ENCODE peak calls at places on chromosome 3, in ten cellular contexts. J is endothelial cell of umbilical vein, I is A549, A is ovary, M is stomach, Q is sigmoid colon, K is tibial nerve, P is adrenal gland, E is transverse colon, W is heart left ventricle. H is an unnamed sample.
A peak's percentile ranks its signal among the peaks of the same experiment; 100 is the strongest.

GRCh38 chr3:11749486-11749885 is 97.2 kb downstream of the TAMM41 start:
- DNase-seq in P (no peak), A (no peak), W (no peak), J (no peak), K (no peak), Q (no peak), I (no peak), E (no peak), M (no peak), H (no peak)

GRCh38 chr3:157669403-157669802 is 166.2 kb upstream of the VEPH1 start:
- DNase-seq in K (no peak), A (no peak), I (no peak), W (no peak), J (no peak), E (no peak), Q (no peak), P (no peak), M (no peak), H (no peak)

GRCh38 chr3:179558742-179559364 is 3.9 kb upstream of the ACTL6A start:
- DNase-seq in I (peak; percentile 68), K (peak; percentile 66), Q (peak; percentile 80), J (peak; percentile 84), M (peak; percentile 56), P (peak; percentile 62), A (peak; percentile 50), W (peak; percentile 69), E (peak; percentile 50), H (peak; percentile 49)

GRCh38 chr3:155035553-155035952 is 44.6 kb upstream of the MME start:
- DNase-seq in E (no peak), P (no peak), W (no peak), A (no peak), Q (no peak), J (no peak), K (no peak), M (no peak), I (no peak), H (no peak)

GRCh38 chr3:178623666-178624255 is 87.5 kb downstream of the KCNMB2 start:
- DNase-seq in M (no peak), K (no peak), P (no peak), I (no peak), E (no peak), W (no peak), J (no peak), Q (no peak), A (peak; percentile 44), H (no peak)

GRCh38 chr3:134058728-134059601 is 29.2 kb upstream of the SLCO2A1 start:
- DNase-seq in A (no peak), M (peak; percentile 2), I (no peak), W (no peak), J (no peak), P (no peak), K (no peak), E (no peak), Q (no peak), H (peak; percentile 44)

GRCh38 chr3:58880182-58880581 is 169.6 kb downstream of the CFAP20DC start:
- DNase-seq in Q (no peak), I (no peak), A (no peak), E (no peak), P (no peak), K (no peak), M (no peak), J (peak; percentile 31), W (no peak), H (no peak)

GRCh38 chr3:12574131-12574530 is 17.2 kb downstream of the MKRN2 start:
- DNase-seq in W (no peak), J (no peak), P (no peak), K (no peak), I (no peak), M (no peak), Q (no peak), E (no peak), A (no peak), H (no peak)

GRCh38 chr3:14532691-14533456 is 7.3 kb downstream of the GRIP2 start:
- DNase-seq in M (peak; percentile 94), I (no peak), P (no peak), A (peak; percentile 48), E (peak; percentile 78), W (peak; percentile 64), K (no peak), J (no peak), Q (no peak), H (no peak)

GRCh38 chr3:42914771-42915515 is 9.0 kb downstream of the ZNF662 start:
- DNase-seq in Q (no peak), J (no peak), W (no peak), P (no peak), A (no peak), E (no peak), M (no peak), K (no peak), I (peak; percentile 5), H (no peak)

GRCh38 chr3:151766454-151766853 is 32.7 kb downstream of the AADACL2 start:
- DNase-seq in A (no peak), Q (no peak), K (no peak), W (no peak), E (no peak), I (peak; percentile 98), J (peak; percentile 85), P (no peak), M (no peak), H (no peak)

GRCh38 chr3:12141350-12141749 is 17.4 kb downstream of the TIMP4 start:
- DNase-seq in K (no peak), J (no peak), I (no peak), P (no peak), M (no peak), Q (no peak), E (no peak), W (no peak), A (no peak), H (no peak)

GRCh38 chr3:195810455-195810845 is 1.3 kb downstream of the MUC4 start:
- DNase-seq in M (no peak), A (no peak), E (no peak), K (no peak), P (no peak), W (no peak), J (no peak), I (no peak), Q (peak; percentile 40), H (no peak)

GRCh38 chr3:191290311-191291025 is 38.7 kb upstream of the CCDC50 start:
- DNase-seq in M (no peak), I (no peak), J (peak; percentile 8), W (no peak), E (no peak), A (no peak), P (no peak), K (no peak), Q (no peak), H (no peak)

DNA sequence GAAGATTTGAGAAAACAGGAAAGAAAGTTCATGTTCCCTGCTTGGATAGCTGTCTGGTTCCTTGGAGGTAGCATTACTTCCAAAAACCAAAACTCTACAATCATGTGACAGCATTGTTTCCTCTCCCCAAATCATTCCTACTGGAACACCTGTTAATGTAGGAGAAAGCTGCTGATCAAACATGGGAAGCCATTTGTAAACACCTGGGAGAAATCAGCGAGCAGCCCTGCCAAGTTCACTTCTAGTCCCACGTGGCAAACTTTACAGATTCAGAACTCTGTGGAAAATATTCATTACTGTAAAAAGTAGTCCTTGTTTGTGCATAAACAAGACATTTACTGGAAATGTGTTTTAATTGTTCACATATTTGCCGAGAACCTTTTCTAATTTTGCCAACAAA is 275.5 kb upstream of the AZI2 start:
- DNase-seq in J (no peak), K (no peak), I (no peak), M (peak; percentile 44), Q (no peak), A (no peak), W (no peak), E (no peak), P (no peak), H (peak; percentile 19)
- TF ChIP-seq POLR2A in J (no peak), K (no peak), I (no peak), M (no peak), Q (no peak), A (no peak), W (no peak), E (no peak), P (no peak), H (no peak)

DNA sequence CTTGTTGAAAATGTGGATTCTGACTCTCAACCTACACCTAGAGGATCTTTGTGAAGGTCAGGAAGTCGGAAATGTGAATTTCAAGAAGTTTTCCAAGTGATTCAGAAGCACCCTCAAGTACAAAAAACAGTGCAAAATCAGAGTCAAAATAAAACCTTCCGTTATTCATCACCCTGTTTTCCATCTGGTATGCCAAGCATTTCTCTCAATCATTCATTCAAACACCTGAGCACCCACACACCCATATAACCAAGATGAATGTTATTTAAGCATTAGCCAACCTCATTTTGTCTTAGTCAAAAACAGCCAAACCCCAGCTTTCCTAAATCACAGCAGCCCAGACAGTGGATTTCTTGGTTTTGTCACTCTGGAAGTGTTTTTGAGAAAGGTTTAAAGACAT is 91.1 kb downstream of the OSBPL10 start:
- DNase-seq in A (no peak), E (no peak), K (no peak), J (no peak), W (no peak), P (no peak), Q (no peak), M (no peak), I (no peak), H (no peak)
- H3K4me1 ChIP-seq in A (no peaks in the 10 kb centered on the region), E (peaks cover 10% of the 10 kb centered on the region), K (no peaks in the 10 kb centered on the region), J (no peaks in the 10 kb centered on the region), W (no peaks in the 10 kb centered on the region), P (no peaks in the 10 kb centered on the region), Q (peaks cover 17% of the 10 kb centered on the region), M (peaks cover 4% of the 10 kb centered on the region), I (no peaks in the 10 kb centered on the region), H (no peaks in the 10 kb centered on the region)

GRCh38 chr3:49172616-49173041 is 1.2 kb downstream of the KLHDC8B start:
- DNase-seq in J (peak; percentile 30), K (no peak), I (no peak), M (no peak), E (no peak), A (peak; percentile 47), Q (no peak), W (no peak), P (no peak), H (peak; percentile 7)

GRCh38 chr3:49173116-49173791 is 1.9 kb downstream of the KLHDC8B start:
- DNase-seq in P (peak; percentile 67), J (peak; percentile 88), W (peak; percentile 80), M (peak; percentile 27), A (peak; percentile 87), E (peak; percentile 36), Q (peak; percentile 75), K (no peak), I (no peak), H (peak; percentile 70)

GRCh38 chr3:49171775-49172500 is 540 bp downstream of the KLHDC8B start:
- DNase-seq in A (no peak), E (no peak), I (no peak), M (no peak), P (no peak), Q (no peak), K (no peak), J (no peak), W (no peak), H (no peak)

GRCh38 chr3:49170744-49171118 is 667 bp upstream of the KLHDC8B start:
- DNase-seq in Q (no peak), W (no peak), P (no peak), K (no peak), E (no peak), A (no peak), I (no peak), J (no peak), M (no peak), H (no peak)

GRCh38 chr3:49171119-49171774 is at the start of gene KLHDC8B:
- DNase-seq in M (peak; percentile 84), E (peak; percentile 89), J (peak; percentile 95), I (peak; percentile 76), P (peak; percentile 94), Q (peak; percentile 96), W (peak; percentile 93), A (peak; percentile 91), K (peak; percentile 76), H (peak; percentile 87)
- TF ChIP-seq POLR2A in M (no peak), E (peak; percentile 50), J (peak; percentile 69), I (peak; percentile 39), P (peak; percentile 93), Q (peak; percentile 31), W (peak; percentile 81), A (peak; percentile 68), K (no peak), H (no peak)

GRCh38 chr3:160553829-160554228 is 11.5 kb downstream of the KPNA4 start:
- DNase-seq in Q (no peak), J (no peak), K (no peak), W (no peak), E (no peak), P (no peak), M (no peak), A (no peak), I (no peak), H (no peak)
- H3K4me1 ChIP-seq in Q (peaks cover 6% of the 10 kb centered on the region), J (no peaks in the 10 kb centered on the region), K (no peaks in the 10 kb centered on the region), W (peaks cover 36% of the 10 kb centered on the region), E (peaks cover 23% of the 10 kb centered on the region), P (peaks cover 10% of the 10 kb centered on the region), M (peaks cover 9% of the 10 kb centered on the region), A (peaks cover 2% of the 10 kb centered on the region), I (no peaks in the 10 kb centered on the region), H (peaks cover 20% of the 10 kb centered on the region)

H was measured in thyroid gland.